ENCODE peak calls at places on chromosomes 4 and X, in six cellular contexts. B, I, L, H, U and D are unnamed samples.

GRCh38 chrX:7088968-7089615 is 58.4 kb upstream of the STS start:
- DNase-seq in U (no peak), H (no peak), B (no peak), L (no peak), I (no peak), D (no peak)

GRCh38 chr4:82509029-82509428 is 52.8 kb downstream of the TMEM150C start:
- DNase-seq in B (no peak), L (no peak), H (no peak), I (no peak), U (no peak), D (no peak)

GRCh38 chr4:105184316-105184988 is 37.8 kb downstream of the TET2 start:
- DNase-seq in I (no peak), B (no peak), L (no peak), H (no peak), U (no peak), D (no peak)

GRCh38 chr4:13990596-13991589 is 363.4 kb upstream of the BOD1L1 start:
- DNase-seq in B (no peak), H (no peak), L (peak), U (no peak), I (no peak), D (no peak)

GRCh38 chr4:134308910-134309309 is 107.3 kb upstream of the PABPC4L start:
- DNase-seq in B (no peak), L (no peak), U (no peak), H (no peak), I (no peak), D (no peak)

GRCh38 chr4:83929550-83929949 is 393.6 kb downstream of the GPAT3 start:
- DNase-seq in I (no peak), H (no peak), U (no peak), B (no peak), L (no peak), D (no peak)

GRCh38 chrX:22634081-22634480 is 361.4 kb downstream of the CBLL2 start:
- DNase-seq in H (no peak), U (no peak), L (no peak), B (no peak), I (no peak), D (no peak)

GRCh38 chr4:175431635-175432034 is 380.4 kb downstream of the GPM6A start:
- DNase-seq in H (no peak), B (no peak), L (no peak), U (no peak), I (no peak), D (no peak)

GRCh38 chr4:180828455-180829018 is 1414.7 kb upstream of the TENM3 start:
- DNase-seq in I (no peak), B (no peak), U (peak), L (no peak), H (no peak), D (no peak)

GRCh38 chrX:109822861-109823260 is 89.8 kb upstream of the ACSL4 start:
- DNase-seq in B (no peak), L (no peak), U (no peak), I (no peak), H (peak), D (no peak)

GRCh38 chr4:100494166-100494565 is 23.7 kb downstream of the EMCN start:
- DNase-seq in L (no peak), B (no peak), U (no peak), H (no peak), I (no peak), D (no peak)

GRCh38 chr4:23392860-23393458 is 496.9 kb downstream of the PPARGC1A start:
- DNase-seq in L (no peak), I (no peak), B (no peak), H (no peak), U (no peak), D (no peak)

GRCh38 chrX:16199343-16199742 is 32.1 kb downstream of the MAGEB17 start:
- DNase-seq in I (no peak), U (no peak), H (no peak), B (no peak), L (no peak), D (no peak)

GRCh38 chrX:69324851-69325250 is 159.6 kb upstream of the PJA1 start:
- DNase-seq in U (no peak), B (no peak), I (no peak), H (no peak), L (no peak), D (no peak)

GRCh38 chrX:50161143-50161542 is 39.7 kb downstream of the AKAP4 start:
- DNase-seq in L (no peak), B (no peak), H (no peak), I (no peak), U (no peak), D (no peak)

GRCh38 chr4:90099795-90100194 is 27.4 kb upstream of the CCSER1 start:
- DNase-seq in U (no peak), B (no peak), I (no peak), H (no peak), L (no peak), D (no peak)

GRCh38 chr4:10917475-10918103 is 233.0 kb upstream of the CLNK start:
- DNase-seq in H (no peak), I (no peak), L (peak), U (peak), B (no peak), D (no peak)

GRCh38 chr4:99300934-99301333 is 10.1 kb upstream of the ADH1A start:
- DNase-seq in L (peak), B (peak), I (peak), H (no peak), U (peak), D (no peak)

GRCh38 chr4:121370729-121371325 is 10.0 kb downstream of the QRFPR start:
- DNase-seq in L (peak), H (peak), U (peak), I (no peak), B (no peak), D (no peak)

GRCh38 chr4:135197650-135198049 is 996.1 kb upstream of the PABPC4L start:
- DNase-seq in U (no peak), B (no peak), L (no peak), H (no peak), I (no peak), D (no peak)

GRCh38 chr4:24657768-24658617 is 73.6 kb upstream of the DHX15 start:
- DNase-seq in B (peak), L (peak), H (no peak), U (no peak), I (no peak), D (no peak)

GRCh38 chrX:12174358-12174757 is 36.1 kb downstream of the FRMPD4 start:
- DNase-seq in H (no peak), U (no peak), B (no peak), L (no peak), I (no peak), D (no peak)

GRCh38 chr4:169791064-169791463 is 33.3 kb upstream of the HPF1 start:
- DNase-seq in B (no peak), L (no peak), U (no peak), I (no peak), H (no peak), D (no peak)

GRCh38 chr4:102575369-102576129 is 74.4 kb downstream of the NFKB1 start:
- DNase-seq in L (no peak), I (no peak), U (peak), H (no peak), B (no peak), D (no peak)

GRCh38 chrX:1392376-1393130 is 640 bp upstream of the SLC25A6 start:
- DNase-seq in L (peak), B (peak), U (peak), H (no peak), I (no peak), D (peak)
- TF ChIP-seq POLR2AphosphoS5 in L (no peak), B (peak), U (no peak), H (peak), I (peak), D (peak)

GRCh38 chrX:56994375-56995270 is 718 bp downstream of the SPIN3 start:
- DNase-seq in B (no peak), U (no peak), L (no peak), I (no peak), H (peak), D (no peak)

GRCh38 chrX:56995271-56995994 is at the start of gene SPIN3:
- DNase-seq in I (peak), U (peak), H (peak), B (peak), L (peak), D (peak)
- TF ChIP-seq POLR2AphosphoS5 in I (no peak), U (peak), H (peak), B (peak), L (peak), D (peak)

GRCh38 chr4:68817386-68817785 is 1.6 kb downstream of the UGT2B10 start:
- DNase-seq in I (no peak), L (no peak), U (no peak), B (no peak), H (no peak), D (no peak)
- TF ChIP-seq POLR2AphosphoS5 in I (no peak), L (no peak), U (no peak), B (no peak), H (no peak), D (no peak)

GRCh38 chr4:139214039-139214534 is 37.1 kb upstream of the ELF2 start:
- DNase-seq in I (no peak), L (peak), U (peak), H (no peak), B (no peak), D (peak)

GRCh38 chr4:139222215-139222614 is 45.2 kb upstream of the ELF2 start:
- DNase-seq in U (no peak), H (no peak), B (no peak), L (no peak), I (no peak), D (no peak)

GRCh38 chr4:139223682-139224317 is 46.8 kb upstream of the ELF2 start:
- DNase-seq in L (no peak), H (peak), U (no peak), I (no peak), B (no peak), D (no peak)

DNA sequence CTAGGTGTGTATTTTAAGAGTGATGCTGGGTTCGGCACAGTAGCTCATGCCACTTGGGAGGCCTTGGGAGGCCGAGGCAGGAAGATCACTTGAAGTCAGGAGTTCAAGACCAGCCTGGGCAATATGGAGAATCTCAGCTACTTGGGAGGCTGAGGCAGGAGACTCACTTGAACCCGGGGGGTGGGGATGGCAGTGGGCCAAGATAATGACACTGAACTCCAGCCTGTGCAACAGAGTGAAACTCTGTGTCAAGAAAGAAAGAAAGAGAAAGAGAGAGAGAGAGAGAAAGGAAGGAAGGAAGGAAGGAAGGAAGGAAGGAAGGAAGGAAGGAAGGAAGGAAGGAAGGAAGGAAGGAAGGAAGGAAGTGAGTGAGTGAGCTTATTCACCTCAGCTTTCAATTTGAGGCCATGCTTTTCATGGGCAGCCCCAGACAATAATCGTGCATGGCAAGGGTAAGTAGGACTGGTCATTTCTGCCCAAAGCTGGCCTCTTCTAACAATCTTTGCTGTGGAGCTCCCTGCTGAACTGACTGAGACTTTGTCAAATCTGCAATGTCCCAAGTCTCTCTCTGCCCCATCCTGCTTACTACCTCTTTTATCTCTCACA is 42.5 kb upstream of the ELF2 start:
- DNase-seq in U (no peak), B (no peak), H (no peak), L (no peak), I (no peak), D (no peak)
- TF ChIP-seq POLR2AphosphoS5 in U (no peak), B (no peak), H (no peak), L (no peak), I (no peak), D (no peak)

DNA sequence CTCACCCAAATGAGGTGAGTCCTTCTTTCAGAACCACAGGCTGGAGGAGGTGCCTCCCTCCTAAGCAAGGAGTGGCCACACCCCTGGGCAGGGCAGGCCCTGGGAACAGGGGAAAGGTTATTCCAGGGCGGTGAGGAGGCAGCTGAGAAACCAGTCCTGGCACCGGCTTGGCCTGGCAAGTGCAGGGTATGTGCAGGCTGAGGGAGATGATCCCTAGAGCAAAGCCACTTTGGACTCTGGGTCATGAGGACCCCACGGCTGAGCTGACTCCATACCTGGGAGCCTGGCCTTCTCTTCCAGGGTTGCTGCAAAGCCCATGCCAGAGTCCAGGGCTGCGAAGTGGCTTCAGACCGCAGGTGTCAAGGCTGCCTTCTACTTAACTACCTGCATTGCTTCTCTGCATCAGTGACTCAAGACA is 49.5 kb upstream of the HELT start:
- DNase-seq in L (peak), U (peak), I (no peak), B (peak), H (no peak), D (no peak)
- TF ChIP-seq POLR2AphosphoS5 in L (peak), U (peak), I (no peak), B (no peak), H (no peak), D (no peak)

GRCh38 chrX:9938516-9938915 is 28.6 kb upstream of the CLDN34 start:
- DNase-seq in H (no peak), L (no peak), B (no peak), I (no peak), U (no peak), D (no peak)

GRCh38 chrX:9947395-9947794 is 19.8 kb upstream of the CLDN34 start:
- DNase-seq in B (no peak), L (no peak), U (no peak), H (no peak), I (no peak), D (no peak)

GRCh38 chrX:9943420-9943819 is 23.7 kb upstream of the CLDN34 start:
- DNase-seq in B (no peak), U (no peak), I (no peak), H (no peak), L (no peak), D (no peak)

GRCh38 chrX:9940397-9940796 is 26.8 kb upstream of the CLDN34 start:
- DNase-seq in U (no peak), L (no peak), B (no peak), H (peak), I (no peak), D (no peak)

GRCh38 chrX:9942086-9942485 is 25.1 kb upstream of the CLDN34 start:
- DNase-seq in U (no peak), I (no peak), L (no peak), B (no peak), H (peak), D (no peak)
- TF ChIP-seq POLR2AphosphoS5 in U (no peak), I (no peak), L (no peak), B (no peak), H (no peak), D (no peak)

GRCh38 chrX:40152173-40152705 is 54.5 kb upstream of the BCOR start:
- DNase-seq in U (peak), H (no peak), L (peak), B (no peak), I (no peak), D (no peak)
- TF ChIP-seq POLR2AphosphoS5 in U (no peak), H (no peak), L (no peak), B (no peak), I (no peak), D (no peak)

GRCh38 chr4:137647375-137647774 is 115.1 kb upstream of the PCDH18 start:
- DNase-seq in H (no peak), I (no peak), U (no peak), B (no peak), L (no peak), D (no peak)
- TF ChIP-seq POLR2AphosphoS5 in H (no peak), I (no peak), U (no peak), B (no peak), L (no peak), D (no peak)

GRCh38 chr4:8160233-8160560 is 1.6 kb upstream of the ABLIM2 start:
- DNase-seq in L (no peak), H (no peak), I (no peak), B (no peak), U (no peak), D (no peak)

GRCh38 chr4:8157944-8158709 is 486 bp downstream of the ABLIM2 start:
- DNase-seq in H (no peak), U (no peak), B (no peak), L (no peak), I (no peak), D (no peak)

GRCh38 chr4:8160572-8160971 is 2.0 kb upstream of the ABLIM2 start:
- DNase-seq in H (no peak), I (no peak), B (no peak), L (no peak), U (no peak), D (no peak)

GRCh38 chr4:8158710-8159521 is at the start of gene ABLIM2:
- DNase-seq in B (peak), L (peak), H (peak), I (peak), U (peak), D (peak)

GRCh38 chr4:8159522-8160232 is 1.1 kb upstream of the ABLIM2 start:
- DNase-seq in L (no peak), I (no peak), U (no peak), B (no peak), H (no peak), D (no peak)
- TF ChIP-seq POLR2AphosphoS5 in L (no peak), I (no peak), U (no peak), B (no peak), H (no peak), D (no peak)

GRCh38 chrX:2594491-2594890 is 93.7 kb upstream of the DHRSX start:
- DNase-seq in U (no peak), B (no peak), H (no peak), I (no peak), L (no peak), D (no peak)
- TF ChIP-seq POLR2AphosphoS5 in U (no peak), B (no peak), H (no peak), I (no peak), L (no peak), D (no peak)